ENCODE peak calls at places on chromosomes 1 and 21, in nine cellular contexts. W is GM19239; E is GM03348; Z is H1; M is left cardiac atrium; F is NCI-H1105; C is activated T-helper 1 cell treated with anti-CD3 and anti-CD28 coated beads, Interleukin-2, amount 50 U/mL, for 16 hours; B is naive thymus-derived CD8-positive, alpha-beta T cell; O is stimulated activated CD4-positive, alpha-beta T cell treated with anti-CD3 and anti-CD28 coated beads, Interleukin-2, amount 100 ng/mL, for 48 hours. S is an unnamed sample.

GRCh38 chr1:162159515-162159914 is 90.0 kb downstream of the NOS1AP start:
- DNase-seq in W (no peak), E (no peak), Z (no peak), M (no peak), F (peak; percentile 51), C (no peak), B (no peak), O (no peak), S (no peak)

GRCh38 chr1:43545686-43546387 is 15.2 kb downstream of the PTPRF start:
- DNase-seq in W (no peak), E (no peak), Z (no peak), M (peak; percentile 85), F (peak; percentile 90), C (no peak), B (no peak), O (no peak), S (no peak)

GRCh38 chr1:241639040-241639652 is 1.0 kb downstream of the CHML start:
- DNase-seq in W (no peak), E (no peak), Z (no peak), M (no peak), F (no peak), C (no peak), B (no peak), O (peak; percentile 18), S (no peak)

GRCh38 chr1:180842482-180842881 is 70.2 kb upstream of the KIAA1614 start:
- DNase-seq in W (no peak), E (no peak), Z (no peak), M (no peak), F (no peak), C (no peak), B (no peak), O (no peak), S (no peak)

GRCh38 chr1:150235436-150235851 is 468 bp downstream of the ANP32E start:
- DNase-seq in W (no peak), E (peak; percentile 49), Z (no peak), M (no peak), F (no peak), C (no peak), B (peak; percentile 33), O (peak; percentile 15), S (no peak)

GRCh38 chr1:13888351-13888996 is 188.5 kb downstream of the PRDM2 start:
- DNase-seq in W (no peak), E (no peak), Z (no peak), M (no peak), F (no peak), C (no peak), B (no peak), O (no peak), S (no peak)

GRCh38 chr1:3222042-3222692 is 153.2 kb downstream of the PRDM16 start:
- DNase-seq in W (no peak), E (no peak), Z (no peak), M (no peak), F (peak; percentile 55), C (no peak), B (no peak), O (no peak), S (no peak)

GRCh38 chr1:38046884-38047602 is 450 bp upstream of the POU3F1 start:
- DNase-seq in W (peak; percentile 94), E (peak; percentile 97), Z (no peak), M (peak; percentile 90), F (peak; percentile 65), C (peak; percentile 42), B (peak; percentile 71), O (peak; percentile 65), S (peak; percentile 50)

GRCh38 chr1:67679691-67680090 is 5.3 kb upstream of the GADD45A start:
- DNase-seq in W (no peak), E (peak; percentile 10), Z (no peak), M (no peak), F (no peak), C (no peak), B (no peak), O (no peak), S (no peak)

GRCh38 chr1:52926864-52927218 is 235 bp upstream of the SCP2 start:
- DNase-seq in W (no peak), E (no peak), Z (no peak), M (no peak), F (no peak), C (no peak), B (no peak), O (no peak), S (no peak)

GRCh38 chr1:54738244-54738643 is 22.6 kb downstream of the TTC4 start:
- DNase-seq in W (no peak), E (no peak), Z (no peak), M (no peak), F (no peak), C (no peak), B (no peak), O (no peak), S (no peak)

GRCh38 chr1:238399558-238399957 is 508.8 kb upstream of the ZP4 start:
- DNase-seq in W (no peak), E (no peak), Z (no peak), M (no peak), F (no peak), C (no peak), B (no peak), O (no peak), S (no peak)

GRCh38 chr1:203142684-203143408 is 15.3 kb downstream of the ADORA1 start:
- DNase-seq in W (no peak), E (no peak), Z (no peak), M (no peak), F (peak; percentile 65), C (no peak), B (no peak), O (no peak), S (no peak)

GRCh38 chr21:36466061-36466511 is 13.8 kb downstream of the CLDN14 start:
- DNase-seq in W (no peak), E (no peak), Z (no peak), M (no peak), F (no peak), C (no peak), B (no peak), O (no peak), S (no peak)

GRCh38 chr21:41580758-41581554 is 73.0 kb upstream of the TMPRSS2 start:
- DNase-seq in W (no peak), E (no peak), Z (no peak), M (no peak), F (no peak), C (no peak), B (no peak), O (no peak), S (no peak)

GRCh38 chr1:61674221-61674620 is 50.7 kb downstream of the TM2D1 start:
- DNase-seq in W (no peak), E (no peak), Z (no peak), M (no peak), F (no peak), C (no peak), B (no peak), O (no peak), S (no peak)

GRCh38 chr1:206029484-206029883 is 5.8 kb upstream of the CTSE start:
- DNase-seq in W (no peak), E (peak; percentile 27), Z (no peak), M (peak; percentile 70), F (no peak), C (no peak), B (no peak), O (no peak), S (no peak)

GRCh38 chr21:14901482-14901958 is 163.3 kb downstream of the NRIP1 start:
- DNase-seq in W (no peak), E (no peak), Z (no peak), M (no peak), F (no peak), C (no peak), B (no peak), O (peak; percentile 3), S (no peak)

GRCh38 chr1:166875302-166875733 is 746 bp downstream of the TADA1 start:
- DNase-seq in W (no peak), E (no peak), Z (no peak), M (no peak), F (no peak), C (no peak), B (no peak), O (no peak), S (no peak)

GRCh38 chr1:175078629-175079028 is 11.0 kb downstream of the TNN start:
- DNase-seq in W (no peak), E (no peak), Z (no peak), M (no peak), F (no peak), C (no peak), B (no peak), O (no peak), S (no peak)

GRCh38 chr1:43348809-43349593 is 9.8 kb upstream of the CDC20 start:
- DNase-seq in W (no peak), E (peak; percentile 83), Z (peak; percentile 88), M (peak; percentile 86), F (peak; percentile 97), C (no peak), B (peak; percentile 71), O (no peak), S (peak; percentile 69)

GRCh38 chr1:45211061-45211460 is 4.7 kb upstream of the ZSWIM5 start:
- DNase-seq in W (no peak), E (no peak), Z (no peak), M (no peak), F (no peak), C (no peak), B (no peak), O (no peak), S (no peak)

GRCh38 chr1:84698718-84699117 is 8.5 kb upstream of the SSX2IP start:
- DNase-seq in W (no peak), E (peak; percentile 58), Z (no peak), M (no peak), F (no peak), C (no peak), B (no peak), O (no peak), S (peak; percentile 60)

GRCh38 chr1:111990026-111990877 is 784 bp upstream of the KCND3 start:
- DNase-seq in W (no peak), E (peak; percentile 71), Z (no peak), M (peak; percentile 52), F (peak; percentile 35), C (no peak), B (no peak), O (no peak), S (no peak)

GRCh38 chr1:20903452-20903851 is 116.3 kb upstream of the HP1BP3 start:
- DNase-seq in W (no peak), E (no peak), Z (no peak), M (no peak), F (no peak), C (no peak), B (no peak), O (no peak), S (no peak)

GRCh38 chr21:35565204-35565611 is 495.1 kb downstream of the SETD4 start:
- DNase-seq in W (no peak), E (peak; percentile 80), Z (no peak), M (peak; percentile 52), F (no peak), C (no peak), B (no peak), O (no peak), S (no peak)

GRCh38 chr1:85188530-85188929 is 12.3 kb downstream of the SYDE2 start:
- DNase-seq in W (no peak), E (peak; percentile 36), Z (no peak), M (no peak), F (no peak), C (no peak), B (no peak), O (no peak), S (no peak)

GRCh38 chr1:10788592-10789006 is 7.8 kb downstream of the CASZ1 start:
- DNase-seq in W (no peak), E (no peak), Z (no peak), M (peak; percentile 62), F (no peak), C (no peak), B (no peak), O (no peak), S (peak; percentile 20)

GRCh38 chr1:84936116-84936810 is 43.3 kb upstream of the LPAR3 start:
- DNase-seq in W (no peak), E (peak; percentile 76), Z (no peak), M (no peak), F (peak; percentile 63), C (no peak), B (no peak), O (no peak), S (peak; percentile 51)

GRCh38 chr1:205421728-205422127 is at the start of gene LEMD1:
- DNase-seq in W (no peak), E (no peak), Z (no peak), M (no peak), F (peak; percentile 48), C (no peak), B (no peak), O (no peak), S (no peak)

GRCh38 chr1:207941664-207942063 is 30.7 kb upstream of the CD34 start:
- DNase-seq in W (no peak), E (peak; percentile 26), Z (no peak), M (peak; percentile 89), F (no peak), C (no peak), B (no peak), O (no peak), S (no peak)

S was measured in NCI-H460.